ENCODE peak calls at places on chromosome 20, in five cellular contexts. H, O, D, A and W are unnamed samples.
A peak's percentile ranks its signal among the peaks of the same experiment; 100 is the strongest.

GRCh38 chr20:40953856-40954255 is 74.8 kb upstream of the TOP1 start:
- DNase-seq in H (no peak), O (peak; percentile 49), D (no peak), A (peak; percentile 70), W (no peak)

GRCh38 chr20:13028673-13029072 is 19.9 kb downstream of the SPTLC3 start:
- DNase-seq in H (no peak), O (no peak), D (no peak), A (no peak), W (no peak)

GRCh38 chr20:43915209-43916072 is 789 bp downstream of the TOX2 start:
- DNase-seq in H (peak; percentile 64), O (peak; percentile 23), D (peak; percentile 64), A (peak; percentile 63), W (peak; percentile 32)

GRCh38 chr20:992801-993535 is 9.1 kb downstream of the RSPO4 start:
- DNase-seq in H (no peak), O (no peak), D (no peak), A (no peak), W (no peak)

GRCh38 chr20:59966428-59966827 is 8.2 kb downstream of the CDH26 start:
- DNase-seq in H (no peak), O (no peak), D (no peak), A (no peak), W (no peak)

GRCh38 chr20:50277460-50278376 is 87.1 kb downstream of the CEBPB start:
- DNase-seq in H (peak; percentile 34), O (no peak), D (no peak), A (no peak), W (no peak)

GRCh38 chr20:33539129-33539528 is 49.2 kb downstream of the CBFA2T2 start:
- DNase-seq in H (peak; percentile 90), O (peak; percentile 91), D (peak; percentile 54), A (no peak), W (peak; percentile 57)

GRCh38 chr20:7025635-7026034 is 258.1 kb downstream of the BMP2 start:
- DNase-seq in H (no peak), O (no peak), D (no peak), A (no peak), W (no peak)

GRCh38 chr20:57545927-57546662 is 14.8 kb upstream of the PCK1 start:
- DNase-seq in H (no peak), O (no peak), D (no peak), A (no peak), W (no peak)

GRCh38 chr20:43744966-43745733 is 18.3 kb upstream of the GTSF1L start:
- DNase-seq in H (no peak), O (no peak), D (no peak), A (no peak), W (no peak)

GRCh38 chr20:59010321-59010994 is 3.4 kb upstream of the CTSZ start:
- DNase-seq in H (no peak), O (no peak), D (no peak), A (no peak), W (peak; percentile 75)

GRCh38 chr20:25508083-25508770 is 77.1 kb downstream of the NINL start:
- DNase-seq in H (peak; percentile 63), O (peak; percentile 85), D (peak; percentile 89), A (peak; percentile 82), W (peak; percentile 85)

GRCh38 chr20:5887386-5887785 is 62.9 kb downstream of the TRMT6 start:
- DNase-seq in H (no peak), O (no peak), D (no peak), A (no peak), W (no peak)

GRCh38 chr20:39853664-39854063 is 835.4 kb downstream of the MAFB start:
- DNase-seq in H (peak; percentile 59), O (peak; percentile 82), D (peak; percentile 52), A (peak; percentile 93), W (no peak)

GRCh38 chr20:45423700-45424099 is 7.8 kb downstream of the PIGT start:
- DNase-seq in H (no peak), O (no peak), D (no peak), A (no peak), W (no peak)

GRCh38 chr20:51541189-51542032 is 1.1 kb downstream of the NFATC2 start:
- DNase-seq in H (peak; percentile 58), O (peak; percentile 22), D (peak; percentile 19), A (peak; percentile 32), W (peak; percentile 85)

GRCh38 chr20:51542033-51542893 is at the start of gene NFATC2:
- DNase-seq in H (no peak), O (no peak), D (no peak), A (no peak), W (peak; percentile 45)

GRCh38 chr20:51545515-51545914 is 3.0 kb upstream of the NFATC2 start:
- DNase-seq in H (no peak), O (no peak), D (no peak), A (no peak), W (no peak)

GRCh38 chr20:51540585-51540984 is 1.9 kb downstream of the NFATC2 start:
- DNase-seq in H (no peak), O (no peak), D (no peak), A (no peak), W (no peak)

DNA sequence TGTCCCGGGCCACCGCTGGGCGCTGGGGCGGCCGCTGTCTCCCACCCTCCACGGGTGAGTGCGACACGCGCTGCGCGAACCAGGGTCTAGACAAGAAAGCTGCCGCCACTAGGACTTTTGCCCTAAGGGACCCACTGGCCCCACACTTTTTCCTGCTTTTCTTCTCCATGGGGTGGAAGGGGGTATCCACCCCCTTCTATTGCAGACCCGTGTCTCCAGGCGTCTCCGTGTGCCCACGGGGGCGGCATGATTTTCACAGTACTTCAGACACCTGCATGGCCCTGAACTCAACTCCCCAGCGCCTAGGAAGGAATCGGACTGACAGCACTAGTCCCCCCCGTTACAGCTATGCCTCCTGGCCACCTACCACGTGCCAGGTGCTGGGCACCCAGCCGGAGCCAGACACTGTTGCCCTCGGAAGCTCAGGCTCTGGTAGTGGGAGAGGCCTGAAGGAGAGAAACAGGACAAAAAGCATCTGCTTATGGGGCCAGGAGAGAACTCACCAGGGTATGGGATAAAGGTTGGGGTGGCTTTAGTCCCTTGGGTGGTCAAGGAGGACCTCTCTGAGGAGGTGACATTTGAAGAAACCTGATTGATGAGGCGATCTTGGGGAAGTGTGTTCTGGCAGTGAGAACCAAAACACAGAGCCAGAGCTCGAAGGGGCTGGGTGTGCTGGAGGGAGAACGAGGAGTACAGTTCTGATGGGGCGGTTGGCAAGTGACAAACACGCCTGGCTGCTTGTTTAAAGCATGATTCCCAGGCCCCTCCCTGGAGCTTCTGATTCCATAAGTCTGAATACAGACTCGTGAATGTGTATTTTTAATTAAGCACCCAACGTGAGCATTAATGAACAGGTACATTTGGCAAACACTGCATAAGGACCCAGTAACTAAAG is 622 bp upstream of the NFATC2 start:
- DNase-seq in H (peak; percentile 43), O (no peak), D (no peak), A (no peak), W (no peak)
- H3K9ac ChIP-seq in H (no peak overlapping the region), O (no peak overlapping the region), D (no peak overlapping the region), A (no peak overlapping the region), W (peak overlapping the region; percentile 53)

GRCh38 chr20:18497603-18498002 is 578 bp upstream of the RBBP9 start:
- DNase-seq in H (no peak), O (no peak), D (no peak), A (no peak), W (no peak)

GRCh38 chr20:18496740-18497592 is at the start of gene RBBP9:
- DNase-seq in H (peak; percentile 81), O (peak; percentile 73), D (peak; percentile 92), A (peak; percentile 94), W (peak; percentile 85)

DNA sequence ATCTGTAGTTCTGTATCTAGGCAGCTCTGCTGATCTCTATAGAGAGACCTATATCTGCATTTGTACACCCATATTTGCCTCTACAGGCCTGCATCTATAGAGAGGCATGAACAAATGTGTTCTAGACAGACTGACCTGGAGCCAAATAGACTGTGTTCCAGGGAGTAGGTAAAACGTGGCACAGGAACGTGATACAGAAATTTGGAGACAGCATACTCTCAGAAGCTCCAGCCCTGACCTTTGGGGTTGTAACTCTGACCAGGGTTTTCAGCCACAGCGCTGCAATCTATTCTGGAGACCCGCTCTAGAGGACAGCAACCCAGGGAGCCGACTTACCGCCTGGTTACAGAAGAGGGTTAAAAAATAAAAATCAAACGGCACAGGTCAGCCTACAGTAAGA is 983 bp downstream of the RBBP9 start:
- DNase-seq in H (peak; percentile 1), O (no peak), D (peak; percentile 10), A (peak; percentile 16), W (peak; percentile 5)
- H3K4me3 ChIP-seq in H (peak overlapping the region; percentile 92), O (peak overlapping the region; percentile 92), D (peak overlapping the region; percentile 100), A (peak overlapping the region; percentile 99), W (peak overlapping the region; percentile 52)

DNA sequence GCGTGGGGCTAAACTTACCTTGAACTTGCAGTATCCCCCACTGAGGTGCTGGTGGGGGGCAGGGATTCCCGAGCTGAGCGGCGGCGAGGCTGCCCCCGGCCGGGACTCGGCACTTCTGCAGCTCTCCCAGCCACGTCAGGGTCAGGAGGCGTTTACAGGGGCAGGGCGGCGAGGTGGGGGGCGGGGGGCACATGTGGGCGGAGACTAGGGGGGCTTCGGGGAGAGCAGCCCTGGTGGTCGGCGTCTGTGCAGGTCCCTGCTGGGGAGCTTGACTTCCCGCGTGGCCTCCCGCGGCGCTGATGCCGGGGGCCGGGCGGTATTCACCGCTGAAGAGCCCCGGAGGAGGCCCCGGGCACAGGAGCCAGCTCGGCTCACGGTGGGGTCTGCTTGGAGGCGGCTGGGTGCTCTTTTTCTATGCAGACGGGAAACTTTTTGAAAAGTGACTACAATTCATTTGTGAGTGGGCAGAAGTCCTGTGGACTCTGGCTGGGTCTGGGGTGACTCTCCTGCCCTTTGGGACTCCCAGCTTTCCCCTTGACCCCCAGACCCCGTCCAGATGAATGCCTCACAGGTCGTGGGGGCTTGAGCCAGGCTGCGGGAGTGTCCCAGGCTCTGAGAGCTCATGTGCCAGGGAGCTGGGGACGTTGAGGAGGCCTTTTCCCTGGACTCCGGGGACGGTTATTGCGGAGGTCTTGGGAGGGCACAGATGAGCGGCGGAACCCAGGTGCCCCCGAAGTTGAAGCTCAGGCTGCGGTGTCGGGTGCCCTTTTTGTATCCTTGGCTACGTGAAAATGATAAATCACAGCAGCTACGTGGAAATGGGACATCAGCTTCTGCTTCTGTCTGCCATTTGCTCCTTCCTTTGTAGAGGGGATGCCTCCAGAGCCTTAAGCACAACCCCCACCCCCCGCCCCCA is 75.9 kb upstream of the GATA5 start:
- DNase-seq in H (no peak), O (no peak), D (no peak), A (no peak), W (no peak)
- H3K9ac ChIP-seq in H (no peak overlapping the region), O (no peak overlapping the region), D (no peak overlapping the region), A (no peak overlapping the region), W (no peak overlapping the region)

GRCh38 chr20:38302721-38303120 is 1.2 kb upstream of the BPI start:
- DNase-seq in H (no peak), O (no peak), D (no peak), A (no peak), W (no peak)

GRCh38 chr20:38301283-38301682 is 2.7 kb upstream of the BPI start:
- DNase-seq in H (no peak), O (no peak), D (no peak), A (no peak), W (no peak)

GRCh38 chr20:38304845-38305447 is 990 bp downstream of the BPI start:
- DNase-seq in H (peak; percentile 39), O (peak; percentile 38), D (peak; percentile 43), A (peak; percentile 65), W (peak; percentile 30)

GRCh38 chr20:38305541-38305940 is 1.6 kb downstream of the BPI start:
- DNase-seq in H (no peak), O (no peak), D (no peak), A (no peak), W (no peak)

DNA sequence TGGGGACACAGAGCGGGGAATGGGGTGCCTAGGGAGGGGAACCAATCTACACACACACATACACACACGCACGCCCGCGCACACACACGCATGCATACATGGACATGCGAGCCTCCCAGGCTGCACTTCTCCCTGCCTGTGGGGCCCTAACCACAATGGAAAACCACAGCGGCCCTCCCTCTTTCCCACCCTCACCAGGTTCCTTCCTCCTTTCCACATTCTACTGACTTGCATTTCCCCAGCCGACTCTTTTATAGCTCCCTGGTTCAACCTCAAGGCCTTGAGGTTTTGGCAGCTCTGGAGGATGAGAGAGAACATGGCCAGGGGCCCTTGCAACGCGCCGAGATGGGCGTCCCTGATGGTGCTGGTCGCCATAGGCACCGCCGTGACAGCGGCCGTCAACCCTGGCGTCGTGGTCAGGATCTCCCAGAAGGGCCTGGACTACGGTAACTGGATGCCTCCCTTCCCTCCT is at the start of gene BPI:
- DNase-seq in H (no peak), O (no peak), D (no peak), A (no peak), W (no peak)
- H3K4me3 ChIP-seq in H (no peak within 1 kb of the TSS), O (no peak within 1 kb of the TSS), D (no peak within 1 kb of the TSS), A (no peak within 1 kb of the TSS), W (no peak within 1 kb of the TSS)